ENCODE peak calls at places on chromosomes 2 and 18, in four cellular contexts. K is WTC11, Z is SK-N-SH, F is GM12878. R is an unnamed sample.

GRCh38 chr18:10560457-10561045 is 34.7 kb downstream of the NAPG start:
- DNase-seq in Z (peak), K (peak), F (peak), R (peak)

GRCh38 chr18:76506974-76507764 is 12.1 kb upstream of the ZNF516 start:
- DNase-seq in F (no peak), K (no peak), Z (no peak), R (no peak)

GRCh38 chr18:78721986-78722385 is 257.6 kb upstream of the SALL3 start:
- DNase-seq in K (no peak), Z (no peak), F (no peak), R (no peak)

GRCh38 chr2:9422321-9423099 is 818 bp downstream of the ITGB1BP1 start:
- DNase-seq in F (no peak), Z (peak), K (peak), R (peak)

GRCh38 chr2:133884739-133885381 is 316.6 kb upstream of the NCKAP5 start:
- DNase-seq in F (no peak), Z (peak), K (no peak), R (no peak)

GRCh38 chr2:239259603-239260298 is 141.1 kb downstream of the HDAC4 start:
- DNase-seq in Z (no peak), F (no peak), K (no peak), R (no peak)

GRCh38 chr2:109029444-109030193 is 40.6 kb upstream of the EDAR start:
- DNase-seq in Z (no peak), K (no peak), F (no peak), R (no peak)

GRCh38 chr2:88038263-88039105 is 17.1 kb downstream of the KRCC1 start:
- DNase-seq in K (no peak), Z (no peak), F (no peak), R (no peak)

GRCh38 chr2:239309398-239310245 is 91.2 kb downstream of the HDAC4 start:
- DNase-seq in F (no peak), Z (peak), K (no peak), R (no peak)

GRCh38 chr2:106020821-106021316 is 173.2 kb downstream of the UXS1 start:
- DNase-seq in Z (peak), K (no peak), F (no peak), R (no peak)

GRCh38 chr2:222336931-222337330 is 38.1 kb upstream of the PAX3 start:
- DNase-seq in Z (peak), K (no peak), F (no peak), R (no peak)

GRCh38 chr2:190328748-190329147 is 9.1 kb upstream of the HIBCH start:
- DNase-seq in Z (no peak), K (no peak), F (no peak), R (no peak)

GRCh38 chr2:136767030-136767429 is 1.7 kb downstream of the THSD7B start:
- DNase-seq in K (no peak), Z (no peak), F (no peak), R (no peak)

GRCh38 chr2:120943403-120944034 is 207.9 kb downstream of the GLI2 start:
- DNase-seq in Z (no peak), K (no peak), F (no peak), R (no peak)

GRCh38 chr18:23924813-23925212 is 89.7 kb upstream of the TTC39C start:
- DNase-seq in F (no peak), K (no peak), Z (no peak), R (no peak)

GRCh38 chr2:121480826-121481225 is 49.9 kb upstream of the RNU4ATAC start:
- DNase-seq in K (no peak), F (no peak), Z (peak), R (no peak)

GRCh38 chr2:199310654-199311275 is 147.0 kb downstream of the SATB2 start:
- DNase-seq in K (no peak), F (no peak), Z (no peak), R (no peak)

GRCh38 chr2:61410185-61410584 is 60.7 kb downstream of the USP34 start:
- DNase-seq in Z (no peak), F (no peak), K (no peak), R (no peak)

GRCh38 chr2:200221055-200221692 is 85.3 kb upstream of the SPATS2L start:
- DNase-seq in K (no peak), F (no peak), Z (no peak), R (no peak)

GRCh38 chr2:232075080-232075479 is 113.6 kb downstream of the DIS3L2 start:
- DNase-seq in Z (no peak), F (no peak), K (no peak), R (no peak)

GRCh38 chr18:10839401-10839800 is 310.0 kb downstream of the PIEZO2 start:
- DNase-seq in K (no peak), F (no peak), Z (no peak), R (no peak)

GRCh38 chr2:63066265-63066664 is 15.6 kb downstream of the OTX1 start:
- DNase-seq in F (no peak), K (no peak), Z (no peak), R (no peak)

GRCh38 chr18:25724997-25725396 is 365.4 kb downstream of the SS18 start:
- DNase-seq in Z (no peak), F (no peak), K (no peak), R (no peak)

GRCh38 chr2:197174539-197175094 is 136.0 kb downstream of the ANKRD44 start:
- DNase-seq in Z (no peak), K (no peak), F (no peak), R (no peak)

GRCh38 chr18:70450658-70451253 is 161.9 kb downstream of the SOCS6 start:
- DNase-seq in F (no peak), K (no peak), Z (peak), R (no peak)

GRCh38 chr2:73926493-73927327 is at the start of gene DGUOK:
- DNase-seq in F (peak), Z (peak), K (peak), R (peak)

GRCh38 chr2:71291398-71291797 is 40.2 kb upstream of the ZNF638 start:
- DNase-seq in Z (no peak), K (no peak), F (no peak), R (no peak)
- TF ChIP-seq USF1 in Z (no peak), K (no peak), F (no peak), R (no peak)

GRCh38 chr2:1937480-1937879 is 193.2 kb upstream of the PXDN start:
- DNase-seq in F (no peak), Z (no peak), K (no peak), R (no peak)
- TF ChIP-seq USF1 in F (no peak), Z (no peak), K (no peak), R (no peak)

DNA sequence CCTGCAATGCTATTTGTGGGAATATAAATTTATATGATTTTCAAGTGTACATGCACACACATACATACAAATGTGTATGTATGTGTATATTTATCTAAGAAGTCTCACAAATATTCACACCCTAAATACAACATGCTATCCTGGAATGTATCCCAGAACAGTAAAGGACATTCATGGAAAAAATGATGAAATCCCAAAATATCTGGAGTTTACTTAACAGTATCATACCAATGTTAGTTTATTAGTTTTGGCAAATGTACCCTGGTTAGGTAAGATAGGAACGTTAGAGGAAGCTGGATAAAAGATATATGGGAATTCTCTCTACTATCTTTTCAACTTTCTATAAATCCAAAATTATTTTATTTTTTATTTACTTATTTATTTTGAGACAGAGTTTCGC is 19.0 kb upstream of the ASPRV1 start:
- DNase-seq in Z (no peak), F (no peak), K (no peak), R (no peak)
- TF ChIP-seq USF1 in Z (no peak), F (no peak), K (no peak), R (no peak)

GRCh38 chr2:144544053-144544452 is 24.1 kb upstream of the ZEB2 start:
- DNase-seq in F (no peak), K (no peak), Z (no peak), R (no peak)
- TF ChIP-seq USF1 in F (no peak), K (no peak), Z (no peak), R (no peak)

GRCh38 chr2:98492441-98492840 is 47.8 kb downstream of the INPP4A start:
- DNase-seq in F (no peak), K (no peak), Z (no peak), R (no peak)

GRCh38 chr2:98488252-98488651 is 43.6 kb downstream of the INPP4A start:
- DNase-seq in Z (no peak), K (no peak), F (no peak), R (no peak)

GRCh38 chr2:98487101-98487805 is 42.6 kb downstream of the INPP4A start:
- DNase-seq in Z (no peak), K (no peak), F (no peak), R (no peak)

GRCh38 chr2:98487806-98488189 is 43.1 kb downstream of the INPP4A start:
- DNase-seq in Z (no peak), K (peak), F (peak), R (peak)

DNA sequence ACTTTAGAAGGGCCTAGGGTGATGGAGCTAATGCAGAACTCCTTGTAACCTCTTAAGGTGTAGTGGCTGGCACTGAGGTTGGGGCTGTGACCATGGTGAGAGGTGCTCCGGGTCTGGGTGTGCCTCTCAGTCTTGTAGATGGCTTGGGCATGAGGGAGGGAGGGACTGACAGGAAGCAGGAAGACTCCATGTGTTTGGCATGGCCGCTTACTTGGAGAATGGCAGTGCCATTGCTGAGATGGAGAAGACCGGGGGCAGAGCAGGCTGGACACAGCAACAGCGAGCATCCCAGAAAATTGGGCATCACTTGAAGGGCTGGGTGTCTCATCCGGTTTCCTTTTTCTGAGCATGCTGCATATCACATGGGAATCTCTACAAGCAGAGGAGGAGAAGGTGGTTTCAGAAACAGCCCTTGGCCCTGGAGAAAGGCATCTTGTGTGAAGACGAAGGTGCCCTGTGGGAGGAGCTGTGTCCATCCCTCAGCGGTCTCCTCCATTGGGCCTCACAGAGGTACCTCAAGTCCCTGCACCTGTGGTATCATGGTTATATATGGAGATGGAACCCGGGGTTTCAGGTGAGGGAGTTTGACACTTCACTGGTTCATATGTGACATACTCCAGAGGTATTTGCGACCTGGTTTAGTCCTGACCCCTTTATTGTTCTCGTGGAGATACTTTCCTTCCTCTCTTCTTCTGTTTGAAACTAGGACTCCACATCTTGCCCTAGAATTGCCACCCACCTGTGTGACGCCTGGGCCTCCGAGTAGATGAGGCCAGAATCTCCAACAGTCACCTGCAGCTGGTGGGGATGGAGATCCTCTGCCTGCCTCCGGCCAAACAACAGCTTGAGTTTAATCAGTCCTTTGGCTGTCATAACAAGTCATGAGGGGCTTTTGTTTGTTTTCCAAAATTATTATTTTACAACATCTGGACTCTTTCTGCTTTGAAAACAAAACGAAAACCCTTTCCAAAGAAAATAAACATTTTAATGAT is 45.6 kb downstream of the INPP4A start:
- DNase-seq in Z (no peak), F (no peak), K (no peak), R (no peak)
- TF ChIP-seq USF1 in Z (no peak), F (no peak), K (no peak), R (no peak)

DNA sequence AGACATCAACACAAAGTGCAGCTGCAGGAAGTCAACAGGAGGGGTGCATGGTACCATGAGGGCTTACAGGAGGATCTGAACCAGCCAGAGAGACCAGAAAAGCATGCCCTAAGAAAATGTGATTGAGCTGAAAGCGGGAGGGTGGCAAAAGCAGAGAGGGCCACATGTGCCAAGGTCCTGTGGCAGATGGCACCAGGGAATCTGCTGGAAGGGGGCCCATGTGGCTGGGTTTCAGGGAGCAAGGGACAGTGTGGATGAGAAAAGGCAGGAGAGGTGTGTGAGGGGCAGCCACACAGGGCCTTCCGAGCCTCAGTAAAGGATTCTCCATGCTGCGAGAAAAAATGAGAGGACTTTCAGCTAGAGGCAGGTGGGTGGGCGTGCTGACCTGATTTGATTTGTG is 61.5 kb upstream of the RNF152 start:
- DNase-seq in F (no peak), Z (no peak), K (no peak), R (no peak)
- TF ChIP-seq USF1 in F (no peak), Z (no peak), K (no peak), R (no peak)

R was measured in K562.